ENCODE peak calls at places on chromosome 10, in ten cellular contexts. M, S, A, I, W, L, D, Z, H and E are unnamed samples.
A peak's percentile ranks its signal among the peaks of the same experiment; 100 is the strongest.

GRCh38 chr10:30447125-30447799 is 13.3 kb downstream of the MAP3K8 start:
- DNase-seq in A (no peak), D (no peak), L (no peak), I (peak; percentile 67), M (no peak), S (no peak), H (no peak), W (no peak), Z (no peak), E (no peak)

GRCh38 chr10:131674130-131674529 is 226.7 kb upstream of the PPP2R2D start:
- DNase-seq in S (no peak), H (no peak), I (no peak), D (no peak), Z (no peak), A (no peak), L (no peak), M (no peak), W (no peak), E (no peak)

GRCh38 chr10:63630928-63631685 is 109.9 kb downstream of the REEP3 start:
- DNase-seq in L (no peak), W (peak; percentile 25), H (no peak), A (peak; percentile 21), D (no peak), M (no peak), Z (no peak), I (peak; percentile 6), S (no peak), E (no peak)

GRCh38 chr10:33337335-33337854 is 2.9 kb upstream of the NRP1 start:
- DNase-seq in A (peak; percentile 38), W (no peak), S (peak; percentile 24), I (peak; percentile 83), M (no peak), L (no peak), D (no peak), Z (peak; percentile 35), H (no peak), E (no peak)

GRCh38 chr10:79333513-79333912 is 13.8 kb upstream of the PPIF start:
- DNase-seq in D (no peak), Z (no peak), M (no peak), I (peak; percentile 84), W (no peak), S (no peak), A (no peak), H (no peak), L (no peak), E (no peak)

GRCh38 chr10:33237736-33238624 is 96.5 kb downstream of the NRP1 start:
- DNase-seq in A (peak; percentile 88), Z (no peak), H (no peak), D (peak; percentile 95), S (no peak), W (no peak), M (no peak), L (no peak), I (peak; percentile 98), E (no peak)

GRCh38 chr10:132138596-132138995 is 48.2 kb upstream of the DPYSL4 start:
- DNase-seq in L (no peak), M (no peak), H (no peak), D (no peak), I (no peak), W (no peak), Z (no peak), A (no peak), S (no peak), E (no peak)

GRCh38 chr10:121610798-121611325 is 12.6 kb upstream of the FGFR2 start:
- DNase-seq in D (no peak), A (no peak), W (no peak), I (no peak), M (no peak), Z (no peak), L (no peak), H (no peak), S (peak; percentile 16), E (no peak)

GRCh38 chr10:50322075-50322474 is 70.8 kb upstream of the ASAH2 start:
- DNase-seq in D (no peak), S (peak; percentile 1), H (no peak), L (no peak), W (no peak), Z (no peak), M (no peak), I (peak; percentile 31), A (peak; percentile 32), E (no peak)

GRCh38 chr10:49298666-49298989 is 342 bp upstream of the C10orf71 start:
- DNase-seq in M (no peak), D (no peak), S (no peak), H (no peak), L (no peak), A (peak; percentile 29), Z (no peak), I (no peak), W (no peak), E (no peak)

GRCh38 chr10:77605466-77605865 is 32.1 kb downstream of the KCNMA1 start:
- DNase-seq in S (no peak), H (no peak), W (no peak), A (peak; percentile 52), D (no peak), Z (no peak), M (no peak), I (peak; percentile 57), L (no peak), E (no peak)

GRCh38 chr10:116684781-116685180 is 57.6 kb downstream of the HSPA12A start:
- DNase-seq in L (no peak), S (no peak), W (no peak), I (no peak), M (no peak), A (no peak), Z (no peak), H (no peak), D (no peak), E (no peak)

GRCh38 chr10:66637273-66638036 is 288.4 kb upstream of the LRRTM3 start:
- DNase-seq in S (no peak), A (peak; percentile 39), L (no peak), I (peak; percentile 61), M (no peak), W (no peak), H (no peak), D (no peak), Z (no peak), E (no peak)

GRCh38 chr10:74371696-74372095 is 220.7 kb downstream of the ADK start:
- DNase-seq in D (no peak), I (peak; percentile 52), H (no peak), L (no peak), Z (no peak), W (no peak), S (no peak), A (no peak), M (no peak), E (no peak)

GRCh38 chr10:71459513-71459912 is 62.8 kb downstream of the CDH23 start:
- DNase-seq in L (no peak), A (no peak), M (no peak), H (no peak), Z (no peak), S (peak; percentile 55), W (no peak), D (no peak), I (no peak), E (no peak)

GRCh38 chr10:28082316-28082715 is 83.4 kb upstream of the ODAD2 start:
- DNase-seq in M (no peak), Z (no peak), D (no peak), I (peak; percentile 42), A (no peak), L (no peak), S (no peak), H (no peak), W (no peak), E (no peak)

GRCh38 chr10:124658591-124659240 is 85.5 kb downstream of the FAM53B start:
- DNase-seq in Z (no peak), A (no peak), M (no peak), L (no peak), W (no peak), D (no peak), S (no peak), H (no peak), I (no peak), E (no peak)